ENCODE peak calls at places on chromosome 4, in eight cellular contexts. U, P, I, W, A, M, T and N are unnamed samples.

GRCh38 chr4:26590639-26591038 is 6.8 kb downstream of the TBC1D19 start:
- DNase-seq in W (no peak), U (no peak), T (peak), M (no peak), P (peak), A (no peak), I (no peak), N (no peak)

GRCh38 chr4:25098964-25099843 is 61.0 kb downstream of the SEPSECS start:
- DNase-seq in T (peak), P (peak), I (no peak), A (peak), U (peak), W (peak), M (no peak), N (no peak)

GRCh38 chr4:81481151-81481550 is 9.4 kb upstream of the RASGEF1B start:
- DNase-seq in A (no peak), W (no peak), P (no peak), I (no peak), U (no peak), T (no peak), M (no peak), N (no peak)

GRCh38 chr4:15001825-15002658 is at the start of gene CPEB2:
- DNase-seq in T (peak), M (peak), W (peak), A (peak), I (peak), U (peak), P (peak), N (peak)

GRCh38 chr4:142959156-142959555 is 113.1 kb upstream of the INPP4B start:
- DNase-seq in I (no peak), M (no peak), T (no peak), P (peak), U (peak), A (no peak), W (no peak), N (no peak)

GRCh38 chr4:95129036-95129435 is 371.3 kb downstream of the BMPR1B start:
- DNase-seq in U (no peak), P (peak), M (no peak), W (no peak), A (no peak), T (peak), I (no peak), N (no peak)

GRCh38 chr4:186719925-186720694 is 3.5 kb downstream of the FAT1 start:
- DNase-seq in P (peak), W (no peak), M (no peak), U (peak), I (no peak), A (no peak), T (peak), N (no peak)

GRCh38 chr4:2799971-2800690 is 7.2 kb downstream of the SH3BP2 start:
- DNase-seq in W (peak), U (no peak), A (no peak), I (no peak), T (no peak), M (no peak), P (no peak), N (no peak)

GRCh38 chr4:63790377-63790776 is 618.9 kb downstream of the TECRL start:
- DNase-seq in I (no peak), U (no peak), T (no peak), P (no peak), M (no peak), A (no peak), W (no peak), N (no peak)

GRCh38 chr4:172962564-172963353 is 205.9 kb upstream of the GALNT7 start:
- DNase-seq in A (no peak), T (peak), U (peak), P (peak), W (no peak), M (peak), I (no peak), N (no peak)

GRCh38 chr4:90234916-90235547 is 107.8 kb downstream of the CCSER1 start:
- DNase-seq in U (no peak), P (no peak), M (no peak), T (no peak), I (no peak), A (no peak), W (peak), N (no peak)

GRCh38 chr4:185221491-185221890 is 12.1 kb downstream of the SNX25 start:
- DNase-seq in I (no peak), W (no peak), P (no peak), U (no peak), M (no peak), T (peak), A (no peak), N (no peak)

GRCh38 chr4:108270466-108271450 is 102.0 kb upstream of the LEF1 start:
- DNase-seq in A (no peak), U (peak), P (peak), W (no peak), T (peak), I (no peak), M (no peak), N (no peak)

GRCh38 chr4:100986360-100986868 is 360.9 kb downstream of the PPP3CA start:
- DNase-seq in I (no peak), P (peak), W (no peak), A (no peak), M (no peak), U (peak), T (peak), N (no peak)

GRCh38 chr4:169968999-169969398 is 57.2 kb downstream of the MFAP3L start:
- DNase-seq in M (no peak), P (peak), A (peak), I (no peak), W (no peak), U (peak), T (peak), N (no peak)

GRCh38 chr4:113825272-113825671 is 63.7 kb upstream of the CAMK2D start:
- DNase-seq in W (no peak), M (no peak), T (no peak), P (no peak), U (no peak), I (peak), A (no peak), N (no peak)

GRCh38 chr4:139084425-139085093 is 69.0 kb downstream of the NOCT start:
- DNase-seq in P (no peak), W (no peak), A (no peak), T (no peak), M (no peak), U (no peak), I (no peak), N (no peak)

GRCh38 chr4:88158360-88159136 is at the start of gene ABCG2:
- DNase-seq in P (peak), A (peak), I (peak), T (peak), U (peak), M (no peak), W (peak), N (no peak)

GRCh38 chr4:40058854-40059253 is 2.2 kb downstream of the N4BP2 start:
- DNase-seq in P (no peak), W (no peak), M (no peak), U (no peak), A (no peak), I (no peak), T (no peak), N (no peak)

GRCh38 chr4:78799551-78800495 is 23.7 kb downstream of the BMP2K start:
- DNase-seq in W (no peak), A (no peak), U (no peak), I (no peak), T (no peak), M (peak), P (no peak), N (no peak)

GRCh38 chr4:5067908-5068307 is 16.6 kb downstream of the STK32B start:
- DNase-seq in P (no peak), T (no peak), M (no peak), W (no peak), I (no peak), A (no peak), U (no peak), N (no peak)

GRCh38 chr4:174757736-174758135 is 71.3 kb downstream of the GLRA3 start:
- DNase-seq in M (no peak), A (no peak), T (no peak), W (no peak), I (no peak), P (no peak), U (no peak), N (no peak)

GRCh38 chr4:89664521-89664920 is 172.4 kb downstream of the SNCA start:
- DNase-seq in P (no peak), W (no peak), U (no peak), M (no peak), A (no peak), I (no peak), T (no peak), N (no peak)

GRCh38 chr4:60042941-60043340 is 1157.2 kb upstream of the ADGRL3 start:
- DNase-seq in M (no peak), T (no peak), P (no peak), A (no peak), U (no peak), W (no peak), I (no peak), N (no peak)

GRCh38 chr4:188854451-188854850 is 715.2 kb downstream of the TRIML1 start:
- DNase-seq in P (no peak), U (peak), A (no peak), M (no peak), T (no peak), W (no peak), I (no peak), N (no peak)

GRCh38 chr4:153113061-153113837 is 91.0 kb upstream of the TRIM2 start:
- DNase-seq in P (peak), U (peak), W (no peak), I (no peak), M (no peak), A (peak), T (peak), N (no peak)

GRCh38 chr4:99462875-99463464 is 27.8 kb upstream of the ADH7 start:
- DNase-seq in U (peak), I (peak), A (peak), W (peak), P (peak), M (peak), T (peak), N (no peak)

GRCh38 chr4:74682567-74683359 is 111.6 kb downstream of the BTC start:
- DNase-seq in T (peak), W (no peak), P (peak), U (peak), A (peak), I (no peak), M (no peak), N (no peak)

GRCh38 chr4:10461091-10461849 is 4.0 kb upstream of the ZNF518B start:
- DNase-seq in I (peak), W (peak), M (peak), P (peak), A (peak), T (peak), U (no peak), N (no peak)

GRCh38 chr4:94892051-94892450 is 134.3 kb downstream of the BMPR1B start:
- DNase-seq in W (no peak), T (no peak), I (no peak), M (no peak), U (no peak), A (no peak), P (peak), N (no peak)

GRCh38 chr4:3339566-3339965 is 46.7 kb downstream of the RGS12 start:
- DNase-seq in U (no peak), P (no peak), M (no peak), W (no peak), T (no peak), A (no peak), I (no peak), N (no peak)

GRCh38 chr4:16418814-16419213 is 192.5 kb upstream of the TAPT1 start:
- DNase-seq in W (no peak), I (no peak), M (no peak), U (no peak), T (no peak), P (peak), A (no peak), N (no peak)

GRCh38 chr4:2671267-2671895 is 84.8 kb downstream of the TNIP2 start:
- DNase-seq in U (no peak), P (no peak), W (no peak), A (no peak), M (no peak), T (peak), I (no peak), N (no peak)

GRCh38 chr4:88674565-88674964 is 23.1 kb downstream of the NAP1L5 start:
- DNase-seq in A (no peak), I (no peak), P (peak), W (no peak), T (peak), U (peak), M (no peak), N (no peak)

GRCh38 chr4:1293981-1294380 is 4.3 kb downstream of the MAEA start:
- DNase-seq in P (peak), M (no peak), I (no peak), A (no peak), W (peak), T (no peak), U (no peak), N (no peak)

GRCh38 chr4:865121-865465 is 39.2 kb upstream of the CPLX1 start:
- DNase-seq in I (no peak), M (no peak), T (no peak), W (no peak), U (no peak), P (no peak), A (no peak), N (no peak)

GRCh38 chr4:2714071-2714770 is 41.9 kb downstream of the TNIP2 start:
- DNase-seq in I (peak), P (peak), T (peak), A (peak), W (peak), U (no peak), M (no peak), N (no peak)

GRCh38 chr4:1583051-1583785 is 100.9 kb downstream of the FAM53A start:
- DNase-seq in M (peak), T (no peak), W (peak), I (no peak), A (no peak), U (no peak), P (no peak), N (no peak)